ENCODE peak calls at places on chromosome 16, in seven cellular contexts. E, T, R, B, I, F and P are unnamed samples.

GRCh38 chr16:65235339-65236177 is 113.7 kb upstream of the CDH11 start:
- DNase-seq in E (no peak), T (no peak), R (no peak), B (no peak), I (no peak), F (no peak), P (no peak)

GRCh38 chr16:78925071-78925714 is 675.3 kb downstream of the MAF start:
- DNase-seq in E (peak), T (no peak), R (no peak), B (peak), I (peak), F (no peak), P (no peak)

GRCh38 chr16:86455116-86455515 is 55.2 kb upstream of the FOXF1 start:
- DNase-seq in E (no peak), T (peak), R (no peak), B (no peak), I (no peak), F (no peak), P (no peak)

GRCh38 chr16:80844368-80844767 is 40.0 kb upstream of the CDYL2 start:
- DNase-seq in E (no peak), T (no peak), R (no peak), B (no peak), I (no peak), F (no peak), P (no peak)

GRCh38 chr16:79307214-79307613 is 293.3 kb downstream of the MAF start:
- DNase-seq in E (no peak), T (no peak), R (no peak), B (peak), I (no peak), F (peak), P (no peak)

GRCh38 chr16:4316732-4317461 is 1.0 kb downstream of the GLIS2 start:
- DNase-seq in E (no peak), T (peak), R (no peak), B (peak), I (no peak), F (peak), P (no peak)

GRCh38 chr16:19437280-19437679 is 19.6 kb downstream of the TMC5 start:
- DNase-seq in E (no peak), T (no peak), R (no peak), B (no peak), I (no peak), F (no peak), P (no peak)

GRCh38 chr16:10225653-10226052 is 43.4 kb upstream of the GRIN2A start:
- DNase-seq in E (no peak), T (no peak), R (no peak), B (no peak), I (no peak), F (no peak), P (no peak)

GRCh38 chr16:69927056-69927757 is 23.9 kb upstream of the CLEC18A start:
- DNase-seq in E (no peak), T (peak), R (no peak), B (peak), I (no peak), F (peak), P (no peak)

GRCh38 chr16:85460983-85461813 is 151.9 kb upstream of the GSE1 start:
- DNase-seq in E (peak), T (peak), R (no peak), B (peak), I (no peak), F (peak), P (no peak)

DNA sequence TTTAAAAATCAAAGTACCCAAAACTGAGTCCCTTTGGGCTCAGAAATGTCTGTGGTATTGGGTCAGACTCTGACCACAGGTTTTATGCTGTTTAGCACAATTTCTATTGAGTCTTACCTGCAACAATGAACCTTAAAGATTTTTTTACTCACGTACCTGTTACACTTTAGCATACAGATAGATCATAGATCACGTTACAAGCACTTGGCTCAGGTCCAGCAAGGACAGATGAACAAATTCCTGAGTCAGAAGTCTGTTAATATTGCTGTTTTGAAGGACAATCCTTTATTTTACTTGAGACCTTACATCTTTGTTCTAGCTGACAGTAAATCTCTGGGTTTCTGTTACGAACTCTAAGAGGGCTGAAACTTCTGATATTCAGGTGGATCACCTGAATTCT is 12.8 kb downstream of the SLC7A6OS start:
- DNase-seq in E (no peak), T (no peak), R (no peak), B (no peak), I (no peak), F (no peak), P (no peak)
- H3K27ac ChIP-seq in E (no peak), T (peak), R (peak), B (no peak), I (no peak), F (peak), P (no peak)

GRCh38 chr16:88622125-88622524 is 16.2 kb upstream of the IL17C start:
- DNase-seq in E (no peak), T (no peak), R (no peak), B (no peak), I (no peak), F (no peak), P (no peak)
- H3K27ac ChIP-seq in E (no peak), T (no peak), R (no peak), B (no peak), I (no peak), F (no peak), P (peak)

DNA sequence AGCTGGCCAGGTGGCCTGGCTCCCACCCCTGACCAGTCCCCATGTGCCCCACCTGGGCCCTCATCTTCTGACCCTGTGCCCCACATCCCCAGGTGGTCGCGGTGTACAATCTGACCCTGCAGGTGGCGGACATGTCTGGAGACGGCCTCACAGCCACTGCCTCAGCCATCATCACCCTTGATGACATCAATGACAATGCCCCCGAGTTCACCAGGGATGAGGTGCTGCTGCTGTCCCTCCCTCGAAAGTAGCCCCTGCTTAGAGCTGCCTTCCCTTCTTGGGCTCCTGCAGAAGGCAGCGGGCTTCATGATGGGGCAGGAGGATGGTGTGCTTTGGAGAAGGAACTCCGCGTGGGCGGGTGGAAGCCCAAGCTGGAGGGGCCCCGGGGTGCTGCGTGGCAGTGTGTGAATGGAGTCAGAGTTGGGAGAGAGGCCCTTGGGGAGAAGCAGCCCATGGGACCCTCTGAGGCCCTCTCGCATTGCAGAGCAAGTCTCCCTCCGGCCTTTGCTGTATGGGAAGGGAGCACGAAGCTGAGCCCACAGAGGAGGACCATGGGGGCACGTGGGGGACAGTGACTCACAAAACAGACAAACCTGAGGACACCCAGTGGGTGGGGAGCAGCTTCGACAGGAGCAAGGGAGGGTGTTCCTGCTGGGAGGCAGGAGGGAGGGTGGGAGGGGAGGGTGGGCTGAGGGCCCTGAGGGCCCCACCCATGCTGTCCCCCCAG is 12.8 kb downstream of the SLC22A31 start:
- DNase-seq in E (peak), T (peak), R (no peak), B (no peak), I (no peak), F (no peak), P (peak)
- H3K27ac ChIP-seq in E (no peak), T (no peak), R (no peak), B (no peak), I (no peak), F (no peak), P (no peak)

DNA sequence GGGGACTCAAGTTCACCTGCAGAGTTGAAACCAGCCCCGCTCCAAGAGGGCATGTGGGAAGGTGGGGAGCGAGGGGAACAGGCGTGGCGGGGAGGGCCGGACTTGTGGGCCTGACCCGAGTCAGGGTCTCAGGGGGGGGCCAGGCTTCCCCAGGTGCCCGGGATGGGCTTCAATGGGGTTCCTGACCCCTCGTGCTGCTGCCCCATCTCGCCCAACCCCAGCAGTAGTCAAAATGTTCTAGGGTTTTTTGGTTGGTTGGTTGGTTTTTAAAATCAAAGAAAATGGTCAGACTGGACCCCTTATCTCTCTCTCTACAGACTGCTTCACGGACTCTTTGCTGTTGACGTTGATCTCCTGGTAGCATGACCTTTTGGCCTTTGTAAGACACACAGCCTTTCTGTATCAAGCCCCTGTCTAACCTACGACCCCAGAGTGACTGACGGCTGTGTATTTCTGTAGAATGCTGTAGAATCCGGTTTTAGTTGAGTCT is 69.5 kb downstream of the AMFR start:
- DNase-seq in E (no peak), T (no peak), R (peak), B (no peak), I (no peak), F (peak), P (no peak)
- H3K27ac ChIP-seq in E (no peak), T (no peak), R (no peak), B (no peak), I (no peak), F (peak), P (no peak)

GRCh38 chr16:11233727-11234376 is 22.2 kb downstream of the SOCS1 start:
- DNase-seq in E (no peak), T (no peak), R (no peak), B (no peak), I (no peak), F (no peak), P (peak)
- H3K27ac ChIP-seq in E (no peak), T (no peak), R (peak), B (peak), I (no peak), F (no peak), P (peak)

GRCh38 chr16:48366165-48367093 is 18.8 kb downstream of the SIAH1 start:
- DNase-seq in E (peak), T (peak), R (no peak), B (peak), I (peak), F (peak), P (peak)

GRCh38 chr16:48367443-48368049 is 17.7 kb downstream of the SIAH1 start:
- DNase-seq in E (no peak), T (no peak), R (no peak), B (no peak), I (no peak), F (no peak), P (no peak)

GRCh38 chr16:48361540-48361939 is 23.7 kb downstream of the SIAH1 start:
- DNase-seq in E (no peak), T (no peak), R (no peak), B (no peak), I (no peak), F (no peak), P (no peak)

GRCh38 chr16:48365601-48366164 is 19.5 kb downstream of the SIAH1 start:
- DNase-seq in E (peak), T (peak), R (peak), B (peak), I (peak), F (peak), P (peak)

GRCh38 chr16:48365030-48365600 is 20.1 kb downstream of the SIAH1 start:
- DNase-seq in E (no peak), T (no peak), R (no peak), B (no peak), I (no peak), F (no peak), P (no peak)
- H3K27ac ChIP-seq in E (peak), T (peak), R (peak), B (peak), I (peak), F (peak), P (peak)

GRCh38 chr16:55475919-55476318 is 3.1 kb upstream of the MMP2 start:
- DNase-seq in E (no peak), T (no peak), R (no peak), B (no peak), I (no peak), F (peak), P (no peak)
- H3K27ac ChIP-seq in E (no peak), T (peak), R (peak), B (no peak), I (no peak), F (peak), P (no peak)

DNA sequence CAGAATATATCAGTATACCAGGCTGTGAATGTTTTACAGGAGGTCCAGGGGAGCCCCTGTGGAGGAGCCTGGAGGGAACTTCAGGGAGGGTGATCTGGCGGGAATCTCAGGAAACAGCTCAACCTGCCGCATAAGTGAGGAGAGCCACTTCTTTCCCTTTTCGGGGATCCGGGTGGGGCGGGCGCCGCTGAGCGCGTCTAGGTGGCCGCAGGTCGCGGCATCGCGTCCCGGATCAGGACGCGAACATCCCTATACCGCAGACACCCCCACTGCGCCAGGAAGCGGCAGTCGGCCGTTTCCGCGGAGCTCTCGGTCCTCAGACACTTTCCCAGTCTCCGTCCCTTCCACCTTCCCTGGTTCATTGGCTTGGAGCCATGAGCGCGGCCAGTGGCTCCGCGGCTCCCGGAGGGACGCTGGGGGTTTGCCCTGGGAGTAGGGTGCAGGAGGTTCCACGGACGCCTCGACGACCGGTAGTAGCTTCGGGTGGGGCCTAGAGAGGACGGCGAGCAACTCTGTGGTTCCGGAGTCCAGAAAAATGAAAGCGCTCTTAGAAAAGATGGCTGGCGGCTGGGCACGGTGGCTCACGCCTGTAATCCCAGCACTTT is 3.1 kb upstream of the ZNF764 start:
- DNase-seq in E (peak), T (no peak), R (no peak), B (peak), I (no peak), F (no peak), P (no peak)
- H3K27ac ChIP-seq in E (no peak), T (no peak), R (peak), B (peak), I (no peak), F (peak), P (peak)

GRCh38 chr16:1444730-1445517 is 568 bp upstream of the CCDC154 start:
- DNase-seq in E (no peak), T (no peak), R (no peak), B (no peak), I (no peak), F (no peak), P (no peak)

GRCh38 chr16:1441391-1441829 is 2.9 kb downstream of the CCDC154 start:
- DNase-seq in E (no peak), T (no peak), R (no peak), B (no peak), I (no peak), F (no peak), P (no peak)

GRCh38 chr16:1443980-1444729 is at the start of gene CCDC154:
- DNase-seq in E (no peak), T (no peak), R (no peak), B (no peak), I (no peak), F (no peak), P (no peak)

GRCh38 chr16:1442697-1443096 is 1.7 kb downstream of the CCDC154 start:
- DNase-seq in E (no peak), T (no peak), R (no peak), B (no peak), I (no peak), F (no peak), P (no peak)

DNA sequence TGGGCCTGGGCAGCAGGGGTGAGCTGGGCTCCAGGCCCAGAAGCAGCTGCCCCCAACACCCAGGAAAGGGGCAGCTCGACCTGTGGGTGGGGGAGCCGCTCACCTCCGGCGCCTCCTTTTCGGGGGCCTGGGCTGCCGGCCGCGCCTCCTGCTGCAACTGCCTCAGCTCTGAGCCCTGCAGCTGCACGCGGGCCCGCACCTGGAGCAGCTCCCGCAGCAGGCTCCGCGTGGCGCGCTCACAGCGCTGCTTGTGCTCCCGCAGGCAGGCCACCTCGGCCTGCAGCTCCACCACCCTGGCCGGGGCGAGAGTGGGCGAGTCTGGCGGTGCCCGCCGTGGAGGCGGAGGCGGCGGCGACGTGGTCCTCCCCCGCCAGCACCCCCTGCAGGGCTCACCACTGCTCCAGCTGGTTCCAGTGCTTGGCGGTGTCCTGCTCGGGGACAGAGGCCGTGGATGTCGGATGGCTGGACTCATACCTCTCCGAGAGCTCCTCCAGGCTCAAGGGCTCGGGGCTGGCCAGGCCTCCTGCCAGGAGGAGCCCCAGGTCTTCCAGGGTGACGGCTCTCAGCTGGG is 868 bp downstream of the CCDC154 start:
- DNase-seq in E (no peak), T (no peak), R (no peak), B (no peak), I (no peak), F (no peak), P (no peak)
- H3K27ac ChIP-seq in E (no peak), T (no peak), R (no peak), B (no peak), I (no peak), F (no peak), P (no peak)